ENCODE peak calls at places on chromosome 4, in eight cellular contexts. V is IMR-90, P is mammary epithelial cell, Q is OCI-LY7, B is HCT116, H is PC-3, U is GM12878, W is fibroblast of lung. C is an unnamed sample.
A peak's percentile ranks its signal among the peaks of the same experiment; 100 is the strongest.

GRCh38 chr4:2927016-2927695 is 36.0 kb downstream of the NOP14 start:
- DNase-seq in P (no peak), U (no peak), H (no peak), B (no peak), W (no peak), Q (no peak), V (no peak), C (no peak)

GRCh38 chr4:66574145-66574978 is 904.1 kb upstream of the EPHA5 start:
- DNase-seq in U (no peak), V (peak; percentile 65), P (peak; percentile 63), Q (no peak), W (peak; percentile 95), B (no peak), H (peak; percentile 83), C (no peak)

GRCh38 chr4:180500146-180500545 is 1743.1 kb upstream of the TENM3 start:
- DNase-seq in B (no peak), U (no peak), H (no peak), P (no peak), Q (no peak), V (no peak), W (no peak), C (no peak)

GRCh38 chr4:8840816-8841455 is 30.7 kb downstream of the HMX1 start:
- DNase-seq in P (no peak), U (no peak), V (no peak), H (no peak), B (no peak), W (no peak), Q (no peak), C (no peak)

GRCh38 chr4:119040711-119041185 is 94.9 kb upstream of the MYOZ2 start:
- DNase-seq in U (no peak), H (peak; percentile 21), P (peak; percentile 83), B (no peak), Q (no peak), W (peak; percentile 94), V (peak; percentile 93), C (peak; percentile 91)

GRCh38 chr4:2217726-2218125 is 24.2 kb downstream of the HAUS3 start:
- DNase-seq in B (no peak), H (peak; percentile 85), W (peak; percentile 80), P (peak; percentile 92), V (peak; percentile 67), Q (no peak), U (no peak), C (peak; percentile 51)

GRCh38 chr4:673349-674091 is 556 bp downstream of the ATP5ME start:
- DNase-seq in H (no peak), B (no peak), W (no peak), V (no peak), P (no peak), Q (peak; percentile 32), U (no peak), C (peak; percentile 74)

GRCh38 chr4:75037253-75037652 is 104.3 kb downstream of the PARM1 start:
- DNase-seq in H (no peak), V (no peak), W (no peak), B (no peak), P (no peak), U (peak; percentile 23), Q (no peak), C (no peak)

GRCh38 chr4:7766086-7766485 is 173.6 kb downstream of the AFAP1 start:
- DNase-seq in W (no peak), U (no peak), V (no peak), H (no peak), B (no peak), Q (no peak), P (no peak), C (no peak)

GRCh38 chr4:7767966-7768365 is 171.7 kb downstream of the AFAP1 start:
- DNase-seq in W (no peak), P (no peak), V (no peak), H (no peak), B (no peak), Q (no peak), U (no peak), C (no peak)

GRCh38 chr4:7766661-7767345 is 172.9 kb downstream of the AFAP1 start:
- DNase-seq in H (no peak), U (no peak), V (no peak), W (no peak), Q (no peak), B (no peak), P (no peak), C (no peak)

GRCh38 chr4:7768736-7769135 is 170.9 kb downstream of the AFAP1 start:
- DNase-seq in U (no peak), V (no peak), P (no peak), W (no peak), Q (no peak), B (no peak), H (no peak), C (no peak)

DNA sequence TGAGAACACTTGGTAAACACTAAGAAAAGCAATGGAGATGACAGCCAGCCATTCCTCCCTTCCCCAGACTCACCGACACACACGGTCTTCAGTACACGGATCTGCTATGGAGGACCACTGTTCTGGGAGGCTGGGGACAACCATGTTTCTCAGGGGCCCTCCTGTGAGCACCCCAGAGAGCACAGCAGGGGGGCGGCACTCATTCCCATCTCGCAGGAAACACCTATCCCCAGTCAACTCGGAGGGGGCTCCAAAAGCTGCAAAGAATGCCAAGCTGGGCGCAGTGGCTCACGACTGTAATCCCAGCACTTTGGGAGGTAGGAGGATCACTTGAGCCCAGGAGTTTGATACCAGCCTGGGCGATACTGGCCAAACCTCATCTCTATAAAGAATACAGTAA is 172.1 kb downstream of the AFAP1 start:
- DNase-seq in Q (no peak), B (no peak), H (no peak), V (no peak), P (no peak), W (no peak), U (no peak), C (no peak)
- H4K20me1 ChIP-seq in Q (no peaks in the 10 kb centered on the region), B (no peaks in the 10 kb centered on the region), H (no peaks in the 10 kb centered on the region), V (peaks cover 60% of the 10 kb centered on the region), P (no peaks in the 10 kb centered on the region), W (peaks cover 2% of the 10 kb centered on the region), U (no peaks in the 10 kb centered on the region), C (peaks cover 4% of the 10 kb centered on the region)

DNA sequence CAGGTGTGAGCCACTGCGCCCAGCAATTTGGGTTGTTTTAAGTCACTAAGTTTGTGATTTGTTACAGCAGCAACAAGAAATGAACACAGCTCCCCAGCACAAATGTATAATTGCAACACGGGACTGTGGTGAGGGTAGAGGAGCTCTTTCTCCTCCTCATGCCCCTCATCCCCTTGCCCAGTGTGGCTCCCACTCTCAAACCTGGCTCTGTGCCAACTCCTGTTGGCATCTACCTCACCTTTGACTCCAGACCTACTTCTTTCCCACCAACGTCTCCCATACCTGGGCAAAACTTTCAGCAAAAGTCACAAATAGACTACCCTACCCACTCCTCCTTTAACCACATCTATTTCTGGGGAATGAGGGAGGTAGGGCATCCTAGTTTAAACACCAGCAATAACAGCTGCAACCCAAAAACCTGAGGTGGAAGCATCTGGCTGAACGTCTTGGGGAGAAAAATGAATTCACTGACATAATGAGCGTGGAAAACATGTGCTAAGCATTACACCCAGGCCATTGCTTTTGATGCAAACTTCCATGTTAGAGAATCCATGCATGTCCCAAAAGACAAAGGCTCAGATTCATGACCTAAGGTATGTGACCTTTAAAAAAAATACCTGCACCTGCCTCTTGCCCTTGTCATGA is 19.2 kb downstream of the LNX1 start:
- DNase-seq in Q (no peak), P (no peak), H (no peak), W (no peak), V (no peak), U (no peak), B (no peak), C (no peak)
- H3K4me1 ChIP-seq in Q (no peaks in the 10 kb centered on the region), P (no peaks in the 10 kb centered on the region), H (peaks cover 21% of the 10 kb centered on the region), W (peaks cover 4% of the 10 kb centered on the region), V (peaks cover 16% of the 10 kb centered on the region), U (no peaks in the 10 kb centered on the region), B (no peaks in the 10 kb centered on the region), C (peaks cover 10% of the 10 kb centered on the region)

GRCh38 chr4:39450618-39451017 is 8.1 kb downstream of the RPL9 start:
- DNase-seq in B (no peak), U (no peak), H (no peak), Q (no peak), V (no peak), W (no peak), P (no peak), C (no peak)

GRCh38 chr4:39452860-39453587 is 5.7 kb downstream of the RPL9 start:
- DNase-seq in H (no peak), U (no peak), P (no peak), V (no peak), Q (no peak), W (no peak), B (no peak), C (no peak)

GRCh38 chr4:39452153-39452859 is 6.4 kb downstream of the RPL9 start:
- DNase-seq in P (no peak), B (no peak), H (no peak), Q (no peak), W (no peak), V (no peak), U (no peak), C (no peak)

GRCh38 chr4:39453738-39454137 is 5.0 kb downstream of the RPL9 start:
- DNase-seq in Q (no peak), B (no peak), V (no peak), U (no peak), W (no peak), H (no peak), P (no peak), C (no peak)

GRCh38 chr4:39451423-39452023 is 7.2 kb downstream of the RPL9 start:
- DNase-seq in Q (no peak), V (no peak), U (no peak), H (no peak), P (no peak), W (no peak), B (no peak), C (no peak)
- H4K20me1 ChIP-seq in Q (peaks cover 37% of the 10 kb centered on the region), V (peaks cover 43% of the 10 kb centered on the region), U (peaks cover 3% of the 10 kb centered on the region), H (peaks cover 41% of the 10 kb centered on the region), P (peaks cover 9% of the 10 kb centered on the region), W (no peaks in the 10 kb centered on the region), B (peaks cover 62% of the 10 kb centered on the region), C (peaks cover 16% of the 10 kb centered on the region)

DNA sequence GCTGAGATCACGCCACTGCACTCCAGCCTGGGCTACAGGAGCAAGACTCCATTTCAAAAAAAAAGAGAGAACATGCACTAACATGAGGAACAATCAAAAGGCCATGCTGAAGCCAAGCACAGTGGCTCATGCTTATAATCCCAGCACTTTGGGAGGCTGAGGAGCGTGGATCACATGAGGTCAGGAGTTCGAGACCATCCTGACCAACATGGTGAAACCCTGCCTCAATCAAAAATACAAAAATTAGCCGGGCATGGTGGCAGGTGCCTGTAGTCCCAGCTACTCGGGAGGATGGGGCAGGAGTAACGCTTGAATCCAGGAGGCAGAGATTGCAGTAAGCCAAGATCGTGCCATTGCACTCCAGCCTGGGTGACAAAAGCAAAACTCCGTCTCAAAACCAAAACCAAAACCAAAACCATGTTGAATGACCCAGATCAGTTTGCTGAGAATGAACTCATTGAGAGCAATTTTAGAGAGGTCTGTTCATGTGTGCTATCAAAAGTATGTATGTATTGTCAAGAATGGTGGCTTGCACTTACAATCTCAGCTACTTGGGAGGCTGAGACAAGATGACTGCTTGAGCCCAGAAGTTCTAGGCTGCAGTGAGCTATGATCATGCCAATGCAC is 44.8 kb downstream of the PDS5A start:
- DNase-seq in U (no peak), Q (no peak), W (peak; percentile 24), B (no peak), H (no peak), V (no peak), P (no peak), C (no peak)
- H3K4me1 ChIP-seq in U (peaks cover 32% of the 10 kb centered on the region), Q (peaks cover 39% of the 10 kb centered on the region), W (peaks cover 2% of the 10 kb centered on the region), B (no peaks in the 10 kb centered on the region), H (no peaks in the 10 kb centered on the region), V (peaks cover 15% of the 10 kb centered on the region), P (peaks cover 22% of the 10 kb centered on the region), C (peaks cover 13% of the 10 kb centered on the region)